ENCODE peak calls at places on chromosomes 2 and 18, in four cellular contexts. One of them, this sample, is unnamed.
A peak's percentile ranks its signal among the peaks of the same experiment; 100 is the strongest.

GRCh38 chr2:25651066-25651465 is 22.3 kb downstream of the DTNB start:
- DNase-seq in HFF-Myc: no peak
- DNase-seq in CD4-positive, alpha-beta T cell: no peak
- DNase-seq in epithelial cell of esophagus: peak; percentile 84
- DNase-seq in this sample: no peak

GRCh38 chr2:234172066-234172465 is 121.6 kb downstream of the SPP2 start:
- DNase-seq in HFF-Myc: no peak
- DNase-seq in CD4-positive, alpha-beta T cell: no peak
- DNase-seq in epithelial cell of esophagus: no peak
- DNase-seq in this sample: no peak

GRCh38 chr2:212364106-212364505 is 174.5 kb downstream of the ERBB4 start:
- DNase-seq in HFF-Myc: no peak
- DNase-seq in CD4-positive, alpha-beta T cell: no peak
- DNase-seq in epithelial cell of esophagus: peak; percentile 29
- DNase-seq in this sample: no peak

GRCh38 chr2:71063216-71063615 is 5.2 kb upstream of the NAGK start:
- DNase-seq in HFF-Myc: no peak
- DNase-seq in CD4-positive, alpha-beta T cell: no peak
- DNase-seq in epithelial cell of esophagus: no peak
- DNase-seq in this sample: no peak

GRCh38 chr2:74741651-74742050 is 87.6 kb downstream of the SEMA4F start:
- DNase-seq in HFF-Myc: no peak
- DNase-seq in CD4-positive, alpha-beta T cell: no peak
- DNase-seq in epithelial cell of esophagus: peak; percentile 20
- DNase-seq in this sample: no peak

GRCh38 chr2:4673025-4673489 is 969.7 kb downstream of the DCDC2C start:
- DNase-seq in HFF-Myc: no peak
- DNase-seq in CD4-positive, alpha-beta T cell: no peak
- DNase-seq in epithelial cell of esophagus: no peak
- DNase-seq in this sample: no peak

GRCh38 chr2:127606594-127607398 is 39.2 kb upstream of the GPR17 start:
- DNase-seq in HFF-Myc: no peak
- DNase-seq in CD4-positive, alpha-beta T cell: no peak
- DNase-seq in epithelial cell of esophagus: no peak
- DNase-seq in this sample: no peak

GRCh38 chr2:29829841-29830240 is 91.5 kb downstream of the ALK start:
- DNase-seq in HFF-Myc: no peak
- DNase-seq in CD4-positive, alpha-beta T cell: no peak
- DNase-seq in epithelial cell of esophagus: no peak
- DNase-seq in this sample: no peak

GRCh38 chr18:48566588-48566987 is 27.8 kb downstream of the CTIF start:
- DNase-seq in HFF-Myc: no peak
- DNase-seq in CD4-positive, alpha-beta T cell: no peak
- DNase-seq in epithelial cell of esophagus: peak; percentile 52
- DNase-seq in this sample: no peak

GRCh38 chr2:121078869-121079268 is 206.1 kb downstream of the TFCP2L1 start:
- DNase-seq in HFF-Myc: no peak
- DNase-seq in CD4-positive, alpha-beta T cell: no peak
- DNase-seq in epithelial cell of esophagus: no peak
- DNase-seq in this sample: no peak

GRCh38 chr2:114061566-114062098 is 171.7 kb downstream of the ACTR3 start:
- DNase-seq in HFF-Myc: no peak
- DNase-seq in CD4-positive, alpha-beta T cell: no peak
- DNase-seq in epithelial cell of esophagus: no peak
- DNase-seq in this sample: no peak

GRCh38 chr2:98821629-98822135 is 90.8 kb upstream of the MGAT4A start:
- DNase-seq in HFF-Myc: no peak
- DNase-seq in CD4-positive, alpha-beta T cell: no peak
- DNase-seq in epithelial cell of esophagus: no peak
- DNase-seq in this sample: no peak

GRCh38 chr2:230687498-230687897 is 25.1 kb upstream of the CAB39 start:
- DNase-seq in HFF-Myc: no peak
- DNase-seq in CD4-positive, alpha-beta T cell: no peak
- DNase-seq in epithelial cell of esophagus: peak; percentile 70
- DNase-seq in this sample: no peak

GRCh38 chr18:74420491-74420890 is 36.6 kb downstream of the DIPK1C start:
- DNase-seq in HFF-Myc: no peak
- DNase-seq in CD4-positive, alpha-beta T cell: no peak
- DNase-seq in epithelial cell of esophagus: no peak
- DNase-seq in this sample: no peak

GRCh38 chr2:99879481-99879880 is 262.9 kb downstream of the AFF3 start:
- DNase-seq in HFF-Myc: no peak
- DNase-seq in CD4-positive, alpha-beta T cell: no peak
- DNase-seq in epithelial cell of esophagus: no peak
- DNase-seq in this sample: no peak

GRCh38 chr2:171669121-171669520 is 18.1 kb upstream of the DYNC1I2 start:
- DNase-seq in HFF-Myc: no peak
- DNase-seq in CD4-positive, alpha-beta T cell: no peak
- DNase-seq in epithelial cell of esophagus: no peak
- DNase-seq in this sample: no peak

GRCh38 chr2:195652916-195653315 is 4.1 kb upstream of the SLC39A10 start:
- DNase-seq in HFF-Myc: no peak
- DNase-seq in CD4-positive, alpha-beta T cell: no peak
- DNase-seq in epithelial cell of esophagus: no peak
- DNase-seq in this sample: no peak

GRCh38 chr2:119426801-119427395 is 4.8 kb upstream of the TMEM37 start:
- DNase-seq in HFF-Myc: no peak
- DNase-seq in CD4-positive, alpha-beta T cell: no peak
- DNase-seq in epithelial cell of esophagus: peak; percentile 26
- DNase-seq in this sample: no peak

GRCh38 chr2:38178142-38178541 is 102.2 kb upstream of the CYP1B1 start:
- DNase-seq in HFF-Myc: no peak
- DNase-seq in CD4-positive, alpha-beta T cell: no peak
- DNase-seq in epithelial cell of esophagus: peak; percentile 66
- DNase-seq in this sample: no peak

GRCh38 chr2:204060896-204061640 is 124.5 kb downstream of the ICOS start:
- DNase-seq in HFF-Myc: no peak
- DNase-seq in CD4-positive, alpha-beta T cell: no peak
- DNase-seq in epithelial cell of esophagus: no peak
- DNase-seq in this sample: no peak

GRCh38 chr2:239252433-239253200 is 148.2 kb downstream of the HDAC4 start:
- DNase-seq in HFF-Myc: no peak
- DNase-seq in CD4-positive, alpha-beta T cell: no peak
- DNase-seq in epithelial cell of esophagus: no peak
- DNase-seq in this sample: no peak

GRCh38 chr2:216426938-216427337 is 14.7 kb downstream of the SMARCAL1 start:
- DNase-seq in HFF-Myc: no peak
- DNase-seq in CD4-positive, alpha-beta T cell: no peak
- DNase-seq in epithelial cell of esophagus: peak; percentile 38
- DNase-seq in this sample: peak; percentile 28

GRCh38 chr18:78724214-78724834 is 255.3 kb upstream of the SALL3 start:
- DNase-seq in HFF-Myc: no peak
- DNase-seq in CD4-positive, alpha-beta T cell: no peak
- DNase-seq in epithelial cell of esophagus: no peak
- DNase-seq in this sample: no peak

GRCh38 chr2:179751184-179751809 is 110.1 kb downstream of the ZNF385B start:
- DNase-seq in HFF-Myc: no peak
- DNase-seq in CD4-positive, alpha-beta T cell: no peak
- DNase-seq in epithelial cell of esophagus: peak; percentile 36
- DNase-seq in this sample: no peak

GRCh38 chr18:32893915-32894314 is 121.1 kb upstream of the KLHL14 start:
- DNase-seq in HFF-Myc: no peak
- DNase-seq in CD4-positive, alpha-beta T cell: no peak
- DNase-seq in epithelial cell of esophagus: peak; percentile 15
- DNase-seq in this sample: no peak

GRCh38 chr2:105654474-105655004 is 90.2 kb upstream of the NCK2 start:
- DNase-seq in HFF-Myc: no peak
- DNase-seq in CD4-positive, alpha-beta T cell: no peak
- DNase-seq in epithelial cell of esophagus: no peak
- DNase-seq in this sample: no peak

GRCh38 chr2:105660489-105660888 is 84.2 kb upstream of the NCK2 start:
- DNase-seq in HFF-Myc: no peak
- DNase-seq in CD4-positive, alpha-beta T cell: no peak
- DNase-seq in epithelial cell of esophagus: peak; percentile 41
- DNase-seq in this sample: no peak

GRCh38 chr2:105652014-105652796 is 92.5 kb upstream of the NCK2 start:
- DNase-seq in HFF-Myc: no peak
- DNase-seq in CD4-positive, alpha-beta T cell: no peak
- DNase-seq in epithelial cell of esophagus: no peak
- DNase-seq in this sample: no peak

GRCh38 chr2:105653313-105653712 is 91.4 kb upstream of the NCK2 start:
- DNase-seq in HFF-Myc: no peak
- DNase-seq in CD4-positive, alpha-beta T cell: no peak
- DNase-seq in epithelial cell of esophagus: no peak
- DNase-seq in this sample: no peak

DNA sequence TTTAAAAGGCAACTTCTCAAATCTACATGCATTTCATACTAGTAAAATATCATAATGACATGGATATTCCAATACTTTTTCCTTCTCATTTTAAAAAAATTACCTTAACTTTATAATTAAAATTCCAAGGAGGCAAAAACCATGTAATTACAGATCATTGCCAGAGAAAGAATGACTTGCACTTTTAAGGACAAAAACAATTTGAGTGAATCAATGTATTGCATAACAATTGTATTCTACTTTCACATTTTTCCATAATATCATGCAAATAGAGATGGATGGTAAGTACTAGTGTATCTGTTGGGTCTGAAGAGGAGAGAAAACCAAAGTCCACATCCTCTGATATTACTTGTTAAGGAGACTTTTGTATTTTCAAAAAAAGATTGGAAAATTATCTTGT is 89.5 kb upstream of the NCK2 start:
- DNase-seq in HFF-Myc: no peak
- DNase-seq in CD4-positive, alpha-beta T cell: no peak
- DNase-seq in epithelial cell of esophagus: peak; percentile 29
- DNase-seq in this sample: no peak
- TF ChIP-seq CTCF in HFF-Myc: no peak
- TF ChIP-seq CTCF in CD4-positive, alpha-beta T cell: no peak
- TF ChIP-seq CTCF in epithelial cell of esophagus: no peak
- TF ChIP-seq CTCF in this sample: no peak

GRCh38 chr2:17857016-17857415 is 21.5 kb upstream of the KCNS3 start:
- DNase-seq in HFF-Myc: no peak
- DNase-seq in CD4-positive, alpha-beta T cell: no peak
- DNase-seq in epithelial cell of esophagus: peak; percentile 69
- DNase-seq in this sample: no peak

GRCh38 chr2:17853799-17854198 is 24.7 kb upstream of the KCNS3 start:
- DNase-seq in HFF-Myc: no peak
- DNase-seq in CD4-positive, alpha-beta T cell: no peak
- DNase-seq in epithelial cell of esophagus: no peak
- DNase-seq in this sample: no peak

GRCh38 chr2:17850151-17850550 is 28.3 kb upstream of the KCNS3 start:
- DNase-seq in HFF-Myc: no peak
- DNase-seq in CD4-positive, alpha-beta T cell: no peak
- DNase-seq in epithelial cell of esophagus: no peak
- DNase-seq in this sample: no peak

GRCh38 chr2:17849260-17849659 is 29.2 kb upstream of the KCNS3 start:
- DNase-seq in HFF-Myc: no peak
- DNase-seq in CD4-positive, alpha-beta T cell: no peak
- DNase-seq in epithelial cell of esophagus: no peak
- DNase-seq in this sample: no peak

DNA sequence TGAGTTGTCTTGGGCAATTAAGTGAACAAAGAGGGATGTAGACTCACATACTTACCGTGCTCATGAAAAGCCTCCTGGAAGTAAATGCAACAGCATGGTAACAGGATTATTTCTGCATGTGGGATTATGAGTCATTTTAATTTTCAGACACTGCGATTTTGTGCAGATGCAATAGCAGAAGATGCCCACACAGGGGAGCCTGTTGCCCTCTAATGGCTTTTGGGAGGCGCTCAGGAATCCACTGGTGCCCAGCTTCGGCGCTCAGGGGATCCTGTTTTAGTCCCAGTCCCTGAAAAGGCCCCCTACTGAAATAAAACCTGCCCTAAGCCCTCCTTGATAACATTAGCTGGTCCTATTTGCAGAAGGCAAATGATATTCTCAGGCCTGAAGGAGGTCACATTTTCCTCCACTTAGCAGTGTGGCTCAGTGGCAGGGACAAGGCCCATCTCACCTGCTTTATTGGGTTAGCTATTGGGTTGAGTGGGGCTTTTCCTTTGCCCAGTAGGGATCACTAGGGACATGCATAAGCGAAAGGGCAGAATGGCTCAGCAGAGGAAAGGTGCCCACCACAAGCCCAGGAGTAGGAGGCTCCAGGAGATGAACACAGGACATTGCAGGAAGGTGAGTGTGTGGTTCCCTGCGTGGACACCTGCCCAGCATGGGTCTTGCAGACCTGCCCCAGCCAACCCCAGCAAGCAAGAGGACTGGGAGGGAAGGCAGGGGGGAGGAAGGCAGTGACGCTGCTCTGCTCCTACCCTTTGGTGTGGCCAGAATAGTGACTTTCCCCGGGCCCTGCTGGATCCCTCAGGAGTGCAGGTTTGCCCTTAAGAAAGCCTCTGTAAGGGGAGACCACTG is 26.5 kb upstream of the KCNS3 start:
- DNase-seq in HFF-Myc: peak; percentile 65
- DNase-seq in CD4-positive, alpha-beta T cell: no peak
- DNase-seq in epithelial cell of esophagus: peak; percentile 76
- DNase-seq in this sample: peak; percentile 14
- TF ChIP-seq CTCF in HFF-Myc: peak; percentile 76
- TF ChIP-seq CTCF in CD4-positive, alpha-beta T cell: no peak
- TF ChIP-seq CTCF in epithelial cell of esophagus: peak; percentile 95
- TF ChIP-seq CTCF in this sample: peak; percentile 95

GRCh38 chr2:30981519-30981918 is 156.7 kb downstream of the GALNT14 start:
- DNase-seq in HFF-Myc: no peak
- DNase-seq in CD4-positive, alpha-beta T cell: no peak
- DNase-seq in epithelial cell of esophagus: no peak
- DNase-seq in this sample: no peak

GRCh38 chr2:30978044-30978443 is 160.2 kb downstream of the GALNT14 start:
- DNase-seq in HFF-Myc: no peak
- DNase-seq in CD4-positive, alpha-beta T cell: no peak
- DNase-seq in epithelial cell of esophagus: peak; percentile 10
- DNase-seq in this sample: no peak

GRCh38 chr2:30979822-30980245 is 158.4 kb downstream of the GALNT14 start:
- DNase-seq in HFF-Myc: peak; percentile 39
- DNase-seq in CD4-positive, alpha-beta T cell: no peak
- DNase-seq in epithelial cell of esophagus: peak; percentile 98
- DNase-seq in this sample: peak; percentile 90

GRCh38 chr2:30981101-30981500 is 157.1 kb downstream of the GALNT14 start:
- DNase-seq in HFF-Myc: peak; percentile 32
- DNase-seq in CD4-positive, alpha-beta T cell: no peak
- DNase-seq in epithelial cell of esophagus: no peak
- DNase-seq in this sample: no peak

GRCh38 chr2:30978854-30979253 is 159.4 kb downstream of the GALNT14 start:
- DNase-seq in HFF-Myc: no peak
- DNase-seq in CD4-positive, alpha-beta T cell: no peak
- DNase-seq in epithelial cell of esophagus: no peak
- DNase-seq in this sample: no peak
- TF ChIP-seq CTCF in HFF-Myc: no peak
- TF ChIP-seq CTCF in CD4-positive, alpha-beta T cell: no peak
- TF ChIP-seq CTCF in epithelial cell of esophagus: no peak
- TF ChIP-seq CTCF in this sample: no peak

GRCh38 chr2:9391961-9392695 is 31.2 kb downstream of the ITGB1BP1 start:
- DNase-seq in HFF-Myc: no peak
- DNase-seq in CD4-positive, alpha-beta T cell: no peak
- DNase-seq in epithelial cell of esophagus: no peak
- DNase-seq in this sample: no peak

GRCh38 chr2:9388102-9388735 is 35.1 kb downstream of the ITGB1BP1 start:
- DNase-seq in HFF-Myc: no peak
- DNase-seq in CD4-positive, alpha-beta T cell: no peak
- DNase-seq in epithelial cell of esophagus: no peak
- DNase-seq in this sample: no peak

GRCh38 chr2:9390991-9391390 is 32.3 kb downstream of the ITGB1BP1 start:
- DNase-seq in HFF-Myc: no peak
- DNase-seq in CD4-positive, alpha-beta T cell: no peak
- DNase-seq in epithelial cell of esophagus: no peak
- DNase-seq in this sample: no peak

GRCh38 chr2:9390151-9390850 is 33.0 kb downstream of the ITGB1BP1 start:
- DNase-seq in HFF-Myc: no peak
- DNase-seq in CD4-positive, alpha-beta T cell: no peak
- DNase-seq in epithelial cell of esophagus: no peak
- DNase-seq in this sample: no peak

GRCh38 chr2:9388950-9389911 is 34.1 kb downstream of the ITGB1BP1 start:
- DNase-seq in HFF-Myc: no peak
- DNase-seq in CD4-positive, alpha-beta T cell: no peak
- DNase-seq in epithelial cell of esophagus: no peak
- DNase-seq in this sample: no peak
- TF ChIP-seq CTCF in HFF-Myc: no peak
- TF ChIP-seq CTCF in CD4-positive, alpha-beta T cell: no peak
- TF ChIP-seq CTCF in epithelial cell of esophagus: no peak
- TF ChIP-seq CTCF in this sample: no peak